ENCODE peak calls at places on chromosomes 3 and 15, in ten cellular contexts. Q, E, P, U, M, F, R, H, D and G are unnamed samples.

GRCh38 chr3:179156170-179156569 is 8.0 kb downstream of the PIK3CA start:
- DNase-seq in Q (no peak), E (no peak), P (no peak), U (no peak), M (no peak), F (no peak), R (no peak), H (no peak), D (no peak), G (no peak)

GRCh38 chr3:27544372-27544865 is 60.2 kb upstream of the SLC4A7 start:
- DNase-seq in Q (no peak), E (no peak), P (no peak), U (no peak), M (no peak), F (no peak), R (no peak), H (no peak), D (no peak), G (no peak)

GRCh38 chr15:48965972-48966371 is 2.3 kb upstream of the SHC4 start:
- DNase-seq in Q (no peak), E (no peak), P (no peak), U (no peak), M (no peak), F (no peak), R (no peak), H (no peak), D (no peak), G (no peak)

GRCh38 chr3:46097691-46098241 is 70.5 kb upstream of the XCR1 start:
- DNase-seq in Q (no peak), E (peak), P (no peak), U (no peak), M (no peak), F (no peak), R (no peak), H (peak), D (peak), G (no peak)

GRCh38 chr3:166013073-166013679 is 176.0 kb upstream of the BCHE start:
- DNase-seq in Q (peak), E (no peak), P (peak), U (no peak), M (no peak), F (no peak), R (no peak), H (no peak), D (no peak), G (peak)

GRCh38 chr3:136838641-136839555 is 20.0 kb downstream of the SLC35G2 start:
- DNase-seq in Q (no peak), E (no peak), P (no peak), U (no peak), M (no peak), F (no peak), R (no peak), H (no peak), D (no peak), G (peak)

GRCh38 chr3:38588276-38588971 is 61.1 kb downstream of the SCN5A start:
- DNase-seq in Q (no peak), E (peak), P (no peak), U (no peak), M (no peak), F (no peak), R (peak), H (no peak), D (peak), G (no peak)

GRCh38 chr3:152587861-152588260 is 247.1 kb upstream of the P2RY1 start:
- DNase-seq in Q (no peak), E (no peak), P (no peak), U (no peak), M (no peak), F (no peak), R (no peak), H (no peak), D (no peak), G (no peak)

GRCh38 chr3:53318522-53318921 is 28.8 kb downstream of the DCP1A start:
- DNase-seq in Q (no peak), E (no peak), P (no peak), U (no peak), M (no peak), F (no peak), R (no peak), H (no peak), D (no peak), G (no peak)

GRCh38 chr15:40088929-40089755 is 19.5 kb downstream of the BMF start:
- DNase-seq in Q (no peak), E (no peak), P (no peak), U (no peak), M (no peak), F (no peak), R (no peak), H (no peak), D (no peak), G (no peak)

GRCh38 chr3:103813955-103814354 is 1379.1 kb downstream of the ZPLD1 start:
- DNase-seq in Q (no peak), E (no peak), P (no peak), U (no peak), M (no peak), F (no peak), R (no peak), H (no peak), D (no peak), G (no peak)

GRCh38 chr3:64859625-64860590 is 172.1 kb upstream of the ADAMTS9 start:
- DNase-seq in Q (no peak), E (no peak), P (no peak), U (no peak), M (no peak), F (no peak), R (no peak), H (no peak), D (no peak), G (no peak)

GRCh38 chr3:108396336-108396735 is 100.0 kb downstream of the HHLA2 start:
- DNase-seq in Q (no peak), E (no peak), P (no peak), U (no peak), M (no peak), F (no peak), R (no peak), H (no peak), D (no peak), G (no peak)

GRCh38 chr15:89383635-89384604 is 49.3 kb upstream of the POLG start:
- DNase-seq in Q (no peak), E (peak), P (peak), U (no peak), M (no peak), F (peak), R (no peak), H (no peak), D (no peak), G (peak)

GRCh38 chr15:90402230-90402629 is 14.2 kb downstream of the IQGAP1 start:
- DNase-seq in Q (no peak), E (no peak), P (no peak), U (no peak), M (no peak), F (peak), R (peak), H (no peak), D (no peak), G (peak)

GRCh38 chr15:52440414-52440813 is 88.3 kb downstream of the MYO5A start:
- DNase-seq in Q (no peak), E (no peak), P (no peak), U (no peak), M (no peak), F (no peak), R (no peak), H (peak), D (peak), G (no peak)

GRCh38 chr3:157317895-157318294 is 118.8 kb upstream of the PTX3 start:
- DNase-seq in Q (no peak), E (no peak), P (no peak), U (no peak), M (no peak), F (no peak), R (no peak), H (no peak), D (no peak), G (no peak)

GRCh38 chr3:138172625-138173024 is 2.1 kb downstream of the DBR1 start:
- DNase-seq in Q (no peak), E (no peak), P (no peak), U (no peak), M (no peak), F (no peak), R (no peak), H (no peak), D (no peak), G (no peak)

GRCh38 chr3:103918336-103918735 is 1448.4 kb upstream of the ALCAM start:
- DNase-seq in Q (no peak), E (no peak), P (no peak), U (no peak), M (no peak), F (no peak), R (no peak), H (no peak), D (no peak), G (no peak)

GRCh38 chr3:16404349-16404895 is 109.1 kb downstream of the RFTN1 start:
- DNase-seq in Q (no peak), E (no peak), P (no peak), U (no peak), M (no peak), F (no peak), R (no peak), H (no peak), D (no peak), G (no peak)